ENCODE peak calls at places on chromosomes 6 and 20, in four cellular contexts. X is T-helper 2 cell; T is activated naive CD4-positive, alpha-beta T cell treated with Interleukin-2 at 50 U/mL for 16 hours; J is neural crest cell. G is an unnamed sample.
A peak's percentile ranks its signal among the peaks of the same experiment; 100 is the strongest.

GRCh38 chr6:25883536-25883935 is 9.5 kb upstream of the SLC17A3 start:
- DNase-seq in X (no peak), J (no peak), T (no peak), G (no peak)

GRCh38 chr6:29632789-29633531 is at the start of gene GABBR1:
- DNase-seq in J (peak; percentile 78), X (peak; percentile 52), T (peak; percentile 70), G (peak; percentile 63)

GRCh38 chr6:4388675-4389074 is 253.3 kb upstream of the ECI2 start:
- DNase-seq in J (peak; percentile 47), X (no peak), T (no peak), G (no peak)

GRCh38 chr6:46130665-46131064 is 876 bp downstream of the ENPP4 start:
- DNase-seq in J (no peak), X (no peak), T (no peak), G (no peak)

GRCh38 chr6:159080217-159080976 is 35.6 kb upstream of the TAGAP start:
- DNase-seq in X (no peak), J (no peak), T (no peak), G (no peak)

GRCh38 chr6:15378864-15379263 is 133.0 kb downstream of the JARID2 start:
- DNase-seq in J (no peak), X (no peak), T (no peak), G (no peak)

GRCh38 chr20:11902264-11902663 is 15.4 kb upstream of the BTBD3 start:
- DNase-seq in J (no peak), T (no peak), X (no peak), G (no peak)

GRCh38 chr6:88483424-88483823 is 317.3 kb upstream of the CNR1 start:
- DNase-seq in J (no peak), X (no peak), T (no peak), G (no peak)

GRCh38 chr6:97462031-97462430 is 179.0 kb upstream of the MMS22L start:
- DNase-seq in T (no peak), J (no peak), X (no peak), G (no peak)

GRCh38 chr6:166618866-166619761 is 7.9 kb downstream of the RPS6KA2 start:
- DNase-seq in T (no peak), X (no peak), J (no peak), G (no peak)

GRCh38 chr6:107386340-107386739 is 73.0 kb downstream of the PDSS2 start:
- DNase-seq in X (no peak), J (no peak), T (no peak), G (no peak)

GRCh38 chr6:47698342-47698787 is at the start of gene ADGRF4:
- DNase-seq in X (no peak), T (no peak), J (no peak), G (no peak)

GRCh38 chr20:63500902-63501817 is 2.3 kb upstream of the EEF1A2 start:
- DNase-seq in T (no peak), X (no peak), J (no peak), G (no peak)

GRCh38 chr20:25372584-25373336 is 17.9 kb downstream of the ABHD12 start:
- DNase-seq in X (no peak), T (no peak), J (no peak), G (peak; percentile 89)

GRCh38 chr6:166627039-166627874 is at the start of gene RPS6KA2:
- DNase-seq in T (peak; percentile 100), X (peak; percentile 100), J (peak; percentile 100), G (peak; percentile 99)

GRCh38 chr6:28769626-28770402 is 154.0 kb downstream of the TRIM27 start:
- DNase-seq in X (no peak), T (no peak), J (no peak), G (no peak)

GRCh38 chr20:61117725-61118124 is 134.3 kb upstream of the CDH4 start:
- DNase-seq in T (no peak), X (no peak), J (no peak), G (peak; percentile 46)

GRCh38 chr6:160077526-160077925 is 44.1 kb upstream of the SLC22A1 start:
- DNase-seq in J (no peak), T (no peak), X (no peak), G (peak; percentile 29)

GRCh38 chr6:109515781-109516409 is 32.9 kb upstream of the ZBTB24 start:
- DNase-seq in T (no peak), X (no peak), J (no peak), G (no peak)

GRCh38 chr6:122564230-122564629 is 46.0 kb upstream of the PKIB start:
- DNase-seq in J (no peak), X (no peak), T (no peak), G (no peak)

GRCh38 chr6:30494275-30494990 is 5.1 kb downstream of the HLA-E start:
- DNase-seq in X (no peak), J (no peak), T (no peak), G (no peak)

GRCh38 chr6:42338573-42339218 is 113.0 kb downstream of the TRERF1 start:
- DNase-seq in X (no peak), J (no peak), T (peak; percentile 36), G (peak; percentile 95)

GRCh38 chr6:157411368-157411767 is 30.4 kb downstream of the ZDHHC14 start:
- DNase-seq in T (no peak), X (no peak), J (no peak), G (no peak)